ENCODE peak calls at places on chromosome 16, in seven cellular contexts. Z, H, D, C, J, E and U are unnamed samples.

GRCh38 chr16:30144917-30145316 is 21.9 kb upstream of the MAPK3 start:
- DNase-seq in J (no peak), D (no peak), C (no peak), E (no peak), Z (no peak), H (no peak), U (no peak)

GRCh38 chr16:10827691-10828341 is 9.2 kb upstream of the TVP23A start:
- DNase-seq in E (no peak), D (peak; percentile 82), H (peak; percentile 34), C (no peak), Z (no peak), J (peak; percentile 92), U (peak; percentile 82)

GRCh38 chr16:74748710-74749073 is 25.9 kb downstream of the FA2H start:
- DNase-seq in C (no peak), J (no peak), Z (no peak), H (no peak), D (no peak), E (no peak), U (no peak)

GRCh38 chr16:30092373-30093010 is 768 bp upstream of the TBX6 start:
- DNase-seq in E (peak; percentile 85), Z (peak; percentile 53), C (peak; percentile 94), D (peak; percentile 74), J (peak; percentile 67), H (no peak), U (peak; percentile 71)

GRCh38 chr16:89183975-89184684 is 12.6 kb downstream of the CDH15 start:
- DNase-seq in Z (no peak), E (no peak), D (no peak), J (no peak), H (no peak), C (no peak), U (no peak)

GRCh38 chr16:5075637-5076036 is 4.0 kb downstream of the ALG1 start:
- DNase-seq in E (no peak), J (no peak), Z (no peak), C (no peak), D (no peak), H (no peak), U (no peak)

GRCh38 chr16:80283450-80284392 is 257.1 kb upstream of the DYNLRB2 start:
- DNase-seq in H (no peak), D (no peak), E (no peak), Z (no peak), J (no peak), C (no peak), U (no peak)

GRCh38 chr16:90057738-90058173 is 19.4 kb downstream of the PRDM7 start:
- DNase-seq in E (no peak), D (no peak), Z (no peak), J (peak; percentile 63), C (no peak), H (peak; percentile 33), U (peak; percentile 51)

GRCh38 chr16:83068686-83069085 is 441.9 kb downstream of the CDH13 start:
- DNase-seq in H (no peak), D (no peak), E (no peak), J (peak; percentile 19), Z (no peak), C (no peak), U (peak; percentile 8)

GRCh38 chr16:89378947-89379771 is 111.2 kb downstream of the ANKRD11 start:
- DNase-seq in E (no peak), Z (no peak), H (no peak), J (peak; percentile 52), D (no peak), C (no peak), U (no peak)

GRCh38 chr16:24921229-24921628 is 75.5 kb downstream of the SLC5A11 start:
- DNase-seq in H (no peak), J (no peak), D (no peak), Z (peak; percentile 31), C (no peak), E (no peak), U (no peak)

GRCh38 chr16:1014771-1015495 is 33.4 kb downstream of the SOX8 start:
- DNase-seq in H (no peak), Z (no peak), D (no peak), J (peak; percentile 62), C (no peak), E (peak; percentile 36), U (no peak)

GRCh38 chr16:71526111-71526998 is at the start of gene CHST4:
- DNase-seq in C (no peak), D (peak; percentile 63), Z (no peak), J (peak; percentile 83), E (peak; percentile 72), H (no peak), U (peak; percentile 43)